ENCODE peak calls at places on chromosomes 4 and X, in four cellular contexts. Z is thyroid gland, I is OCI-LY7, A is fibroblast of lung. B is an unnamed sample. For H3K4me1, the result is how much of the 10 kb centered on the place peaks cover.

GRCh38 chr4:183987987-183988392 is 82.9 kb downstream of the STOX2 start:
- DNase-seq in A (peak), Z (peak), I (no peak), B (peak)

GRCh38 chr4:79297479-79297878 is 28.4 kb downstream of the NAA11 start:
- DNase-seq in I (no peak), A (no peak), Z (no peak), B (no peak)

GRCh38 chrX:68721991-68722860 is 74.8 kb downstream of the STARD8 start:
- DNase-seq in I (no peak), A (no peak), Z (no peak), B (no peak)

GRCh38 chr4:177612684-177613083 is 170.4 kb upstream of the AGA start:
- DNase-seq in A (peak), Z (no peak), I (no peak), B (no peak)

GRCh38 chrX:100979881-100980607 is 10.5 kb downstream of the ARL13A start:
- DNase-seq in I (no peak), Z (no peak), A (no peak), B (no peak)

GRCh38 chr4:655735-656151 is 18.3 kb downstream of the ATP5ME start:
- DNase-seq in I (no peak), A (no peak), Z (no peak), B (no peak)

GRCh38 chrX:100409316-100410082 is 574 bp downstream of the PCDH19 start:
- DNase-seq in I (no peak), A (no peak), Z (no peak), B (no peak)

GRCh38 chr4:14072506-14072905 is 445.0 kb upstream of the BOD1L1 start:
- DNase-seq in Z (no peak), A (no peak), I (no peak), B (no peak)

GRCh38 chrX:112043997-112044396 is 38.6 kb downstream of the TRPC5 start:
- DNase-seq in I (peak), Z (no peak), A (no peak), B (no peak)

GRCh38 chrX:2330487-2330886 is 170.3 kb downstream of the DHRSX start:
- DNase-seq in A (no peak), I (no peak), Z (no peak), B (no peak)

GRCh38 chr4:113026556-113026955 is 22.9 kb upstream of the ANK2 start:
- DNase-seq in I (no peak), Z (no peak), A (no peak), B (no peak)

GRCh38 chr4:75289843-75290616 is 224.2 kb downstream of the RCHY1 start:
- DNase-seq in A (peak), Z (peak), I (peak), B (peak)

GRCh38 chr4:85937507-85937906 is 422.3 kb downstream of the MAPK10 start:
- DNase-seq in Z (no peak), A (no peak), I (no peak), B (no peak)

GRCh38 chrX:28585767-28586166 is 1.5 kb upstream of the IL1RAPL1 start:
- DNase-seq in I (no peak), A (no peak), Z (no peak), B (no peak)

GRCh38 chr4:10104211-10104990 is 12.2 kb downstream of the WDR1 start:
- DNase-seq in I (no peak), A (peak), Z (no peak), B (no peak)

GRCh38 chr4:168569066-168569908 is 72.4 kb downstream of the PALLD start:
- DNase-seq in Z (peak), I (no peak), A (no peak), B (no peak)

GRCh38 chr4:85367815-85368214 is 107.1 kb upstream of the ARHGAP24 start:
- DNase-seq in Z (no peak), A (no peak), I (no peak), B (no peak)

GRCh38 chrX:24515447-24515846 is 50.4 kb downstream of the PDK3 start:
- DNase-seq in I (no peak), Z (no peak), A (peak), B (peak)

GRCh38 chrX:2261838-2262678 is 238.7 kb downstream of the DHRSX start:
- DNase-seq in I (no peak), A (no peak), Z (peak), B (no peak)

GRCh38 chr4:77040856-77041576 is 34.8 kb downstream of the CCNI start:
- DNase-seq in A (peak), I (peak), Z (no peak), B (no peak)

GRCh38 chr4:89249716-89250361 is 57.8 kb downstream of the GPRIN3 start:
- DNase-seq in A (no peak), Z (peak), I (no peak), B (no peak)

GRCh38 chr4:80268081-80268823 is 1.8 kb downstream of the FGF5 start:
- DNase-seq in I (no peak), A (peak), Z (no peak), B (no peak)

GRCh38 chr4:102247041-102247440 is 98.2 kb downstream of the SLC39A8 start:
- DNase-seq in A (no peak), Z (no peak), I (no peak), B (no peak)

GRCh38 chr4:6126971-6127745 is 73.2 kb downstream of the JAKMIP1 start:
- DNase-seq in I (no peak), A (no peak), Z (no peak), B (no peak)

GRCh38 chr4:72505314-72505744 is 63.7 kb downstream of the ADAMTS3 start:
- DNase-seq in I (peak), Z (peak), A (peak), B (peak)

GRCh38 chr4:42588909-42589308 is 68.0 kb downstream of the ATP8A1 start:
- DNase-seq in I (no peak), A (no peak), Z (no peak), B (no peak)

DNA sequence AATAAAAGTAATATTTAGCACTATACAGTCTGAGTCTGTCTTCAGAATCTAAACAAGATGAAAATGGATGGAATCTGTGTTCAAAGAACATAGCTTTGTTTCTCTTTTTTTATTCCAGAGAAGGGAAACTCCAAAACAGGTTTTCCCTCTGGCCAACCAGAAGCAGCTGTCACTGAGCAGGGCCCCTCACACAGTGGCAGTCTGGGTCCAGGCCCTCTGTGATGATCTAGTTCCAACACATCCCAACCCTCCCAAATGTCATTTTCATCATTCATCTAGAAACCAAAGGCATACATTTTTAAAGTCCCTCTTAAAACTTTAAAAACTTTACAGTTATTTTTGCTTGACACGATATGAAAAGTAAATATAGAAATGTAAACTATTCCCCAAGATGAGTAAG is 70.1 kb downstream of the ATP8A1 start:
- DNase-seq in I (no peak), Z (no peak), A (no peak), B (no peak)
- TF ChIP-seq CTCF in I (no peak), Z (no peak), A (no peak), B (no peak)

DNA sequence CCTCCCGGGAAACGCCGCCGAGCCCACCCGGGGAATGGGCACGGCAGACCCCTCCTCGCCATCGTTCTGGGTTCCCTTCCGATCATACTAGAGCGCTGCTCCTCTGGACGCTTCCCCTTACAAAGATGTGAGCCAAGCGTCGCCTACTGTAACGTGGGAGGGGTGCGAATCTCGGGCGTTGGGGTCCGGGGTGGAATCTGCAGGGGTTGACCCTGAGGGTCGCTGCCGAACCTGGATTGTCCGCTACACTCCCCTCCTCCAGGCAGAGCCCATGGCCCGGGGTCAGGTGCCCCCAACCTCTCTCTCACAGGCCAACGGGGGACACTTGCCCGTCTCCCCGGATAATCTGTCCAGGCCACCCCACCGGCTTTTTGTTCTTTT is 13.8 kb downstream of the BCOR start:
- DNase-seq in I (no peak), A (no peak), Z (no peak), B (no peak)
- H3K4me1 ChIP-seq in I (under half), A (under half), Z (half or more), B (under half)

GRCh38 chr4:121936101-121936500 is 15.8 kb downstream of the TRPC3 start:
- DNase-seq in I (no peak), Z (no peak), A (no peak), B (no peak)

GRCh38 chr4:121927948-121928347 is 23.9 kb downstream of the TRPC3 start:
- DNase-seq in A (no peak), I (no peak), Z (no peak), B (no peak)

GRCh38 chr4:121934635-121935034 is 17.2 kb downstream of the TRPC3 start:
- DNase-seq in A (no peak), I (no peak), Z (no peak), B (no peak)

DNA sequence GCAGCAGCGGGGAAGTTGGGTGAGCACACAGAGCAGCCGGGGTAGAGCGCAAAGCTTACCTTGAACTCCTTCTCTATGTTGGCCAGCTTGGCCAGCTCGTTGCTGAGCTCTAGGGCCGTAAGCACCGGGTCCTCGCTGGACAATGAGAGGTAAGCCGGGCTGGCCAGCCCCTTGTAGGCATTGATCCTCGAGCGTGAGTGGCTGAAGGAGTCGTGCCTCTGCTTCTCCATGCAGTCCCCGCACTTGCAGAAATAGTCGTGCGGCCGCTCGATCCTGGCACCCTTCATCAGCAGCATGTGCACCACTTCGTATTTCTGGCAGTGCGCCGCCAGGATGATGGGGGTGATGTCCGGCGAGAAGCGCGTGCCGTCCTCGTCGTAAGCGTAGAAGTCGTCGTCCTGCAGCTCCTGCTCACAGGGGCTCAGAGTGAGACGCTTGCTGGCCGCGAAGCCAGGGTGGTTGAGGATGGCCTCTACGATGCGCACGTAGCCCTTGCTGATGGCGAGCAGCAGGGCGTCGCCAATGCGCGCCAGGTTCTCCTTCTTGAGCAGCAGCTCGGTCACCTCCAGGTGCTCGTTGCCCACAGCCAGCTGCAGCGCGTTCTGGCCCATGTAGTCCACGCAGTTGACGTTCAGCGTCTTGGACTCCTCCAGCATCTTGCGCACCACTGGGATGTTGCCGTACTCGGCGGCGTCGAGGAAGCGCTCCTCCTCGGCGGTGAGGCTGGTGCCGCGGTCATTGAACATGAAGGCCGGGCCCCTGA is 19.5 kb downstream of the TRPC3 start:
- DNase-seq in A (no peak), Z (no peak), I (no peak), B (no peak)
- H3K4me3 ChIP-seq in A (no peak), Z (no peak), I (no peak), B (peak)

GRCh38 chr4:139167774-139168444 is 9.1 kb downstream of the ELF2 start:
- DNase-seq in A (peak), I (peak), Z (no peak), B (no peak)
- TF ChIP-seq CTCF in A (peak), I (peak), Z (peak), B (no peak)

B was measured in testis.